ENCODE peak calls at places on chromosomes 6 and 20, in ten cellular contexts. L is hepatocyte, W is breast epithelium, T is OCI-LY7, D is uterus, X is RWPE2, Q is fibroblast of lung, S is astrocyte, Z is colonic mucosa, F is AG04450. G is an unnamed sample. For H3K9me3, the result is how much of the 10 kb centered on the place peaks cover.

GRCh38 chr6:52371656-52372151 is 9.8 kb downstream of the PAQR8 start:
- DNase-seq in L (peak), W (no peak), T (no peak), D (no peak), X (no peak), Q (peak), S (peak), Z (no peak), F (no peak), G (no peak)

GRCh38 chr20:15799871-15800270 is 773.4 kb downstream of the KIF16B start:
- DNase-seq in L (no peak), W (no peak), T (no peak), D (no peak), X (no peak), Q (peak), S (peak), Z (no peak), F (no peak), G (no peak)

GRCh38 chr6:121236984-121237383 is 97.3 kb downstream of the TBC1D32 start:
- DNase-seq in L (no peak), W (no peak), T (no peak), D (no peak), X (no peak), Q (peak), S (no peak), Z (no peak), F (no peak), G (no peak)

GRCh38 chr6:40796280-40797223 is 209.4 kb upstream of the LRFN2 start:
- DNase-seq in L (peak), W (no peak), T (no peak), D (no peak), X (no peak), Q (no peak), S (no peak), Z (no peak), F (no peak), G (no peak)

GRCh38 chr20:61564628-61565027 is 312.6 kb downstream of the CDH4 start:
- DNase-seq in L (no peak), W (no peak), T (no peak), D (no peak), X (no peak), Q (no peak), S (no peak), Z (no peak), F (no peak), G (no peak)

GRCh38 chr6:86937219-86938079 is at the start of gene HTR1E:
- DNase-seq in L (peak), W (no peak), T (no peak), D (peak), X (no peak), Q (peak), S (peak), Z (no peak), F (no peak), G (peak)

GRCh38 chr6:139029470-139030210 is 1.1 kb downstream of the ABRACL start:
- DNase-seq in L (peak), W (no peak), T (peak), D (peak), X (no peak), Q (peak), S (peak), Z (peak), F (peak), G (no peak)

GRCh38 chr20:11810316-11811130 is 107.2 kb upstream of the BTBD3 start:
- DNase-seq in L (no peak), W (no peak), T (no peak), D (no peak), X (no peak), Q (peak), S (peak), Z (no peak), F (peak), G (peak)

GRCh38 chr6:16901777-16902176 is 140.5 kb upstream of the ATXN1 start:
- DNase-seq in L (no peak), W (no peak), T (no peak), D (peak), X (no peak), Q (peak), S (peak), Z (peak), F (no peak), G (no peak)

GRCh38 chr6:129195666-129196065 is 312.7 kb downstream of the LAMA2 start:
- DNase-seq in L (no peak), W (no peak), T (no peak), D (no peak), X (no peak), Q (no peak), S (no peak), Z (no peak), F (no peak), G (no peak)

GRCh38 chr6:29737707-29738630 is 14.7 kb downstream of the HLA-F start:
- DNase-seq in L (peak), W (no peak), T (peak), D (peak), X (no peak), Q (peak), S (peak), Z (peak), F (peak), G (peak)

GRCh38 chr6:125824946-125825786 is 34.4 kb downstream of the NCOA7 start:
- DNase-seq in L (no peak), W (no peak), T (no peak), D (no peak), X (no peak), Q (no peak), S (no peak), Z (no peak), F (no peak), G (no peak)

DNA sequence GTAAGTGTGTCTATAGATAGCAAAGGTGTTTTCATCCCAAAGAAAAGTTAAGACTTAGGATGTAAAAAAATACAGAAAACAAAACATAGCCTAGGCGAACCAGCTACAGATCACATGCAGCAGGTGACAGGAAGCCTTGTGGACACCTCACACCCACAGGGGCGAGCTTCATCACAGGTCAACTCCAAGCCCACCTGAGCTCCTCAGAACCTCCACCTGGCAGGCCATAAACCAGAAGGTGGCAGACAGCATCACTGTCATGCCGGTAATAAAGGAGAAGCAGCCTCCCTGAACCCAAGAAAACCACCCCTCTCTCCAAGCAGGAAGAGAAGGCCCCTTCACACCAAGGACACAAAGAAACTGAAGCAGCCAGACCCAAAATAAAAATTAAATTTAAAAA is 1.0 kb downstream of the RALGAPA2 start:
- DNase-seq in L (peak), W (no peak), T (peak), D (no peak), X (no peak), Q (no peak), S (no peak), Z (peak), F (no peak), G (no peak)
- H3K27ac ChIP-seq in L (peak), W (peak), T (no peak), D (peak), X (no peak), Q (no peak), S (no peak), Z (peak), F (no peak), G (no peak)

GRCh38 chr20:4167261-4168004 is 152.1 kb upstream of the RNF24 start:
- DNase-seq in L (peak), W (no peak), T (no peak), D (no peak), X (no peak), Q (no peak), S (no peak), Z (no peak), F (no peak), G (no peak)

GRCh38 chr20:4166726-4167035 is 151.3 kb upstream of the RNF24 start:
- DNase-seq in L (no peak), W (no peak), T (no peak), D (no peak), X (no peak), Q (no peak), S (no peak), Z (no peak), F (no peak), G (no peak)

GRCh38 chr20:4170621-4171537 is 155.5 kb upstream of the RNF24 start:
- DNase-seq in L (peak), W (no peak), T (no peak), D (no peak), X (no peak), Q (no peak), S (no peak), Z (no peak), F (no peak), G (no peak)

GRCh38 chr20:4171538-4172116 is 156.3 kb upstream of the RNF24 start:
- DNase-seq in L (peak), W (no peak), T (no peak), D (no peak), X (no peak), Q (no peak), S (no peak), Z (no peak), F (no peak), G (no peak)

GRCh38 chr20:4169360-4170214 is 154.2 kb upstream of the RNF24 start:
- DNase-seq in L (no peak), W (no peak), T (no peak), D (no peak), X (no peak), Q (no peak), S (no peak), Z (no peak), F (no peak), G (no peak)
- H3K4me3 ChIP-seq in L (no peak), W (no peak), T (no peak), D (no peak), X (no peak), Q (no peak), S (no peak), Z (no peak), F (no peak), G (no peak)

DNA sequence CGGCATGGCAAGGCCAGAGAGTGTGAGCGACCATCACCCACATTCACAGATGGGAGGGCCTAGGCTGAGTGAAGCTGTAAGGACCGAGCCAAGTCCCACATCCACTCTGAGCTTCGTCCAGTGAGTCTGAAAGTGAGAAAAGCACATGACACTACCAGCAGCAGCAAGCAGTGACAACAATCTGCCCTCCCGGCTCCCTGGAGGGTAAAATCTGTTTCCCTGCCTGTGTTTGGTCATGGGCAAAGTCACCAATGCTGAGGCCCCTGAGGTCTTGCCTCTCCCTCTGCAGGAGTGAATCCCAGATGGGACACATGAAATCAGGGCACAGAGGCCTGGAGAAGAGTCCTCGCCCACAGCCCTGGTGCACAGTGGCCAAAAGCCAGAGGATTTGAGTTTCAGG is 6.4 kb upstream of the CST7 start:
- DNase-seq in L (no peak), W (no peak), T (no peak), D (no peak), X (peak), Q (no peak), S (no peak), Z (no peak), F (no peak), G (no peak)
- H3K9me3 ChIP-seq in L (under half), W (under half), T (under half), D (under half), X (under half), Q (under half), S (under half), Z (under half), F (under half), G (under half)

GRCh38 chr20:40471261-40471629 is 217.8 kb downstream of the MAFB start:
- DNase-seq in L (no peak), W (no peak), T (no peak), D (no peak), X (no peak), Q (no peak), S (no peak), Z (peak), F (no peak), G (no peak)

GRCh38 chr20:40477805-40478204 is 211.2 kb downstream of the MAFB start:
- DNase-seq in L (no peak), W (no peak), T (no peak), D (no peak), X (no peak), Q (no peak), S (no peak), Z (no peak), F (no peak), G (no peak)

GRCh38 chr20:40468759-40469158 is 220.3 kb downstream of the MAFB start:
- DNase-seq in L (no peak), W (no peak), T (no peak), D (no peak), X (no peak), Q (no peak), S (no peak), Z (no peak), F (no peak), G (no peak)

GRCh38 chr20:40470313-40471260 is 218.4 kb downstream of the MAFB start:
- DNase-seq in L (no peak), W (no peak), T (no peak), D (peak), X (no peak), Q (no peak), S (no peak), Z (no peak), F (no peak), G (no peak)

DNA sequence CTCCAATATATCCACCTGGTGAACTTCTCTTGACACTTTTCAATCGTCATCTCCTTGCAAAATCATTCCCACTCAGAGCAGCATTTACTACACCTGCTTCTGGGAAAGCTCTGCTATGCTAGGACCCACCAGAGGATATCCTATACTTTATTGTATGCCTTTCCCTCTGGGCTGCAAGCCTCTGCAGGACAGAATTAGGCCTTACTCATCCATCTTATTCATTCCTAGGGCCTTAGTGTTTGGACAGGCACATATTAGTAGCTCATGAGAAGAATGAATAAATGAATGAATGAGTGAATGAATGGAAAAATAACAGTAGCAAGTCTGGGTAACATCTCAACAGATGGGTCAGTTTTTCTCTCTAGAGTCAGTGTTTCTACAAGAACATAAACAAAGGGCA is 216.1 kb downstream of the MAFB start:
- DNase-seq in L (no peak), W (no peak), T (no peak), D (no peak), X (no peak), Q (no peak), S (no peak), Z (no peak), F (no peak), G (no peak)
- H3K27ac ChIP-seq in L (no peak), W (no peak), T (no peak), D (no peak), X (no peak), Q (no peak), S (no peak), Z (no peak), F (no peak), G (no peak)

GRCh38 chr20:34312024-34312460 is 8.9 kb upstream of the AHCY start:
- DNase-seq in L (peak), W (no peak), T (no peak), D (no peak), X (no peak), Q (no peak), S (no peak), Z (peak), F (no peak), G (no peak)
- H3K4me3 ChIP-seq in L (no peak), W (peak), T (no peak), D (peak), X (no peak), Q (peak), S (peak), Z (peak), F (no peak), G (no peak)

GRCh38 chr6:162627825-162628224 is 99.7 kb downstream of the PRKN start:
- DNase-seq in L (no peak), W (no peak), T (no peak), D (no peak), X (no peak), Q (no peak), S (no peak), Z (no peak), F (no peak), G (no peak)
- H3K9me3 ChIP-seq in L (under half), W (under half), T (under half), D (under half), X (under half), Q (under half), S (under half), Z (under half), F (under half), G (under half)

DNA sequence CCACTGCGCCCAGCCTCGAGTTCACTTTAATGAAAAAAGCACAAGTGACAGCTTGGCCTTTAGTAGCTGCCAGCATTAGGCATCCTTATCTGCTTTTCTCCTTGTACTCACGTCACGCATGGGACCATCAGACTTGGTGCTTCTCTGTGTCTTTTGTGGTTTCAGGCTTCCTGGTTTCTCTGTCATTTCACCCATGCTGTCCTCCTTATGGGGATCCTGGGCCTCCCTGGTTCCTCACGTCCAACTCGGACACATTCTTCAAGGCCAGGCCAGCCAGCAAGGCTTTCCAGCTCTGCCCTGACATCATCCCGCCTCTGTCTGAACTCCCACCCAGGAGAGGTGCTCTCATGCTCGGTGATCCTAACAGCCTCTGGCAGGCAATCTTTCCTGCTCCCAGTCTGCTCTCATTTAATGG is 83.2 kb downstream of the TIAM2 start:
- DNase-seq in L (peak), W (no peak), T (no peak), D (peak), X (no peak), Q (no peak), S (peak), Z (no peak), F (no peak), G (no peak)
- H3K27ac ChIP-seq in L (peak), W (peak), T (no peak), D (peak), X (no peak), Q (no peak), S (no peak), Z (no peak), F (no peak), G (no peak)

GRCh38 chr6:55578537-55579363 is at the start of gene HMGCLL1:
- DNase-seq in L (peak), W (no peak), T (no peak), D (no peak), X (peak), Q (no peak), S (no peak), Z (peak), F (no peak), G (no peak)
- H3K4me3 ChIP-seq in L (peak), W (peak), T (no peak), D (peak), X (peak), Q (peak), S (peak), Z (peak), F (peak), G (no peak)

GRCh38 chr6:111276736-111277135 is 189.4 kb downstream of the SLC16A10 start:
- DNase-seq in L (no peak), W (no peak), T (no peak), D (no peak), X (no peak), Q (no peak), S (no peak), Z (no peak), F (no peak), G (no peak)
- H3K9me3 ChIP-seq in L (under half), W (under half), T (under half), D (under half), X (under half), Q (under half), S (under half), Z (under half), F (under half), G (under half)

GRCh38 chr6:105179244-105180065 is at the start of gene POPDC3:
- DNase-seq in L (peak), W (no peak), T (no peak), D (no peak), X (peak), Q (peak), S (no peak), Z (no peak), F (no peak), G (peak)
- H3K27ac ChIP-seq in L (no peak), W (no peak), T (no peak), D (no peak), X (peak), Q (peak), S (peak), Z (no peak), F (peak), G (peak)